ENCODE peak calls at places on chromosomes 3 and 15, in ten cellular contexts. G is posterior vena cava; A is ACHN; I is HT1080; U is GM06990; W is naive thymus-derived CD4-positive, alpha-beta T cell; X is kidney glomerular epithelial cell; E is endothelial cell; H is left ventricle myocardium inferior; Q is tibial artery. P is an unnamed sample.

GRCh38 chr3:25904248-25904647 is 114.4 kb downstream of the OXSM start:
- DNase-seq in Q (no peak), A (no peak), W (no peak), H (no peak), E (peak; percentile 14), U (no peak), X (no peak), I (no peak), G (no peak), P (no peak)

GRCh38 chr15:74866090-74866489 is 7.1 kb downstream of the SCAMP2 start:
- DNase-seq in G (no peak), E (no peak), U (no peak), H (no peak), I (peak; percentile 73), Q (peak; percentile 36), X (peak; percentile 51), W (no peak), A (peak; percentile 64), P (no peak)

GRCh38 chr15:98548172-98548971 is 100.0 kb upstream of the IGF1R start:
- DNase-seq in A (peak; percentile 54), W (peak; percentile 30), Q (peak; percentile 84), I (peak; percentile 35), U (no peak), E (peak; percentile 56), G (peak; percentile 93), X (peak; percentile 42), H (peak; percentile 71), P (peak; percentile 78)

GRCh38 chr3:157188391-157188790 is 28.4 kb upstream of the CCNL1 start:
- DNase-seq in X (no peak), E (no peak), Q (no peak), G (no peak), U (no peak), I (no peak), H (no peak), W (no peak), A (no peak), P (no peak)

GRCh38 chr3:184727357-184728060 is 15.6 kb upstream of the MAGEF1 start:
- DNase-seq in A (peak; percentile 60), Q (peak; percentile 64), X (peak; percentile 67), I (peak; percentile 67), U (no peak), E (peak; percentile 66), H (peak; percentile 28), G (peak; percentile 62), W (peak; percentile 44), P (peak; percentile 74)

GRCh38 chr15:27499719-27500118 is 528.7 kb downstream of the GABRG3 start:
- DNase-seq in H (no peak), U (no peak), Q (no peak), X (no peak), W (no peak), E (no peak), A (no peak), I (no peak), G (no peak), P (no peak)

GRCh38 chr15:25790003-25790660 is 73.0 kb downstream of the ATP10A start:
- DNase-seq in H (peak; percentile 55), G (peak; percentile 85), X (no peak), I (peak; percentile 86), A (no peak), U (no peak), W (no peak), E (no peak), Q (peak; percentile 76), P (peak; percentile 54)

GRCh38 chr15:59516655-59517461 is 78.9 kb downstream of the FAM81A start:
- DNase-seq in H (no peak), G (no peak), A (no peak), U (peak; percentile 55), W (no peak), Q (no peak), X (no peak), E (no peak), I (no peak), P (no peak)

GRCh38 chr15:101702077-101702476 is 22.2 kb downstream of the TARS3 start:
- DNase-seq in U (no peak), E (no peak), I (no peak), W (no peak), A (no peak), H (no peak), X (no peak), G (no peak), Q (no peak), P (no peak)

GRCh38 chr3:129399895-129400357 is 28.5 kb downstream of the EFCAB12 start:
- DNase-seq in I (peak; percentile 83), X (no peak), G (no peak), U (no peak), W (no peak), A (peak; percentile 50), E (no peak), H (no peak), Q (no peak), P (no peak)

GRCh38 chr3:189132125-189132744 is 39.5 kb upstream of the TPRG1 start:
- DNase-seq in X (peak; percentile 80), U (peak; percentile 5), A (peak; percentile 57), W (peak; percentile 62), H (peak; percentile 29), E (no peak), I (peak; percentile 95), Q (peak; percentile 59), G (peak; percentile 88), P (peak; percentile 48)

GRCh38 chr3:23685484-23686258 is 120.1 kb upstream of the UBE2E1 start:
- DNase-seq in W (no peak), I (peak; percentile 100), Q (peak; percentile 94), H (peak; percentile 32), E (no peak), X (peak; percentile 100), G (peak; percentile 92), A (peak; percentile 98), U (no peak), P (peak; percentile 79)

GRCh38 chr15:100715571-100716455 is 113.4 kb downstream of the ASB7 start:
- DNase-seq in H (no peak), G (no peak), Q (no peak), I (no peak), X (no peak), U (no peak), W (no peak), A (peak; percentile 19), E (no peak), P (no peak)

GRCh38 chr15:53160092-53160704 is 370.1 kb upstream of the ONECUT1 start:
- DNase-seq in I (no peak), U (no peak), A (no peak), W (no peak), G (no peak), Q (no peak), H (no peak), E (no peak), X (no peak), P (no peak)

GRCh38 chr3:49639551-49639950 is 34.6 kb upstream of the APEH start:
- DNase-seq in Q (no peak), H (no peak), A (no peak), W (no peak), X (no peak), U (no peak), E (no peak), G (no peak), I (no peak), P (no peak)

GRCh38 chr3:173529062-173529711 is 131.6 kb downstream of the NLGN1 start:
- DNase-seq in E (peak; percentile 18), Q (no peak), H (no peak), X (peak; percentile 22), I (peak; percentile 51), U (peak; percentile 3), A (peak; percentile 41), W (no peak), G (no peak), P (no peak)

GRCh38 chr15:71042356-71042922 is 72.8 kb upstream of the THSD4 start:
- DNase-seq in A (no peak), I (no peak), H (no peak), G (no peak), U (no peak), X (no peak), W (no peak), E (no peak), Q (no peak), P (no peak)

GRCh38 chr3:8742921-8743605 is 9.5 kb downstream of the CAV3 start:
- DNase-seq in E (no peak), W (no peak), G (no peak), X (no peak), H (no peak), Q (no peak), I (peak; percentile 85), U (no peak), A (no peak), P (no peak)

GRCh38 chr3:177961784-177962183 is 574.5 kb upstream of the KCNMB2 start:
- DNase-seq in W (no peak), X (no peak), E (no peak), G (no peak), H (no peak), U (no peak), A (no peak), I (no peak), Q (no peak), P (no peak)

GRCh38 chr15:100833432-100834389 is 45.9 kb upstream of the ALDH1A3 start:
- DNase-seq in I (no peak), E (no peak), W (no peak), H (no peak), U (no peak), Q (no peak), A (no peak), G (no peak), X (no peak), P (no peak)

GRCh38 chr15:32867313-32867626 is 149.5 kb downstream of the GREM1 start:
- DNase-seq in H (no peak), E (no peak), I (peak; percentile 94), Q (no peak), X (peak; percentile 49), U (no peak), A (peak; percentile 80), W (no peak), G (no peak), P (no peak)

GRCh38 chr3:134644731-134645514 is 5.9 kb downstream of the KY start:
- DNase-seq in U (no peak), A (no peak), E (no peak), G (no peak), H (peak; percentile 40), W (no peak), I (no peak), X (no peak), Q (no peak), P (no peak)